ENCODE peak calls at places on chromosome 1, in six cellular contexts. E is DMS153, Z is NCI-H187 treated with DMSO at 0.1 percent for 48 hours, U is NCI-H774, I is ascending aorta, L is NCI-H1436. J is an unnamed sample.
A peak's percentile ranks its signal among the peaks of the same experiment; 100 is the strongest.

GRCh38 chr1:11339346-11340247 is 66.6 kb downstream of the UBIAD1 start:
- DNase-seq in E (peak; percentile 72), Z (peak; percentile 60), U (no peak), I (no peak), L (peak; percentile 54), J (peak; percentile 62)

GRCh38 chr1:231691618-231692259 is 65.1 kb downstream of the DISC1 start:
- DNase-seq in E (no peak), Z (no peak), U (no peak), I (no peak), L (no peak), J (peak; percentile 58)

GRCh38 chr1:203772836-203773235 is 7.9 kb downstream of the LAX1 start:
- DNase-seq in E (no peak), Z (no peak), U (no peak), I (no peak), L (no peak), J (no peak)

GRCh38 chr1:219352961-219353651 is 179.4 kb downstream of the LYPLAL1 start:
- DNase-seq in E (no peak), Z (no peak), U (no peak), I (no peak), L (no peak), J (no peak)

GRCh38 chr1:59089343-59089742 is 207.6 kb upstream of the FGGY start:
- DNase-seq in E (no peak), Z (no peak), U (no peak), I (no peak), L (no peak), J (no peak)

GRCh38 chr1:230315099-230315498 is 111.0 kb downstream of the PGBD5 start:
- DNase-seq in E (no peak), Z (no peak), U (no peak), I (no peak), L (no peak), J (no peak)

GRCh38 chr1:30318413-30318812 is 405.0 kb downstream of the MATN1 start:
- DNase-seq in E (no peak), Z (no peak), U (no peak), I (no peak), L (no peak), J (no peak)

GRCh38 chr1:20033396-20033795 is 36.6 kb upstream of the PLA2G5 start:
- DNase-seq in E (no peak), Z (no peak), U (no peak), I (no peak), L (no peak), J (no peak)

GRCh38 chr1:167623951-167624350 is 6.1 kb upstream of the RCSD1 start:
- DNase-seq in E (no peak), Z (no peak), U (no peak), I (no peak), L (no peak), J (no peak)

J was measured in kidney.